ENCODE peak calls at places on chromosomes 7 and 10, in five cellular contexts. R is mucosa of descending colon, X is gastrocnemius medialis, Y is body of pancreas, E is fibroblast of lung. Z is an unnamed sample.

GRCh38 chr10:34345383-34345782 is 469.7 kb downstream of the PARD3 start:
- DNase-seq in Y (no peak), E (no peak), X (no peak), R (no peak), Z (no peak)

GRCh38 chr7:116386674-116387073 is 112.9 kb upstream of the CAV2 start:
- DNase-seq in E (no peak), Y (no peak), X (no peak), R (no peak), Z (no peak)

GRCh38 chr10:77887631-77888355 is 38.8 kb downstream of the DLG5 start:
- DNase-seq in R (no peak), X (no peak), Y (no peak), E (peak), Z (no peak)

GRCh38 chr7:143892527-143893300 is 9.3 kb downstream of the TCAF1 start:
- DNase-seq in E (peak), Y (no peak), X (no peak), R (no peak), Z (no peak)

GRCh38 chr7:52261052-52261451 is 774.4 kb upstream of the POM121L12 start:
- DNase-seq in Y (no peak), X (no peak), R (no peak), E (no peak), Z (no peak)

GRCh38 chr7:105011771-105012502 is 2.1 kb upstream of the KMT2E start:
- DNase-seq in R (peak), X (peak), Y (no peak), E (no peak), Z (no peak)

GRCh38 chr10:5561704-5562645 is 37.2 kb downstream of the CALML3 start:
- DNase-seq in R (no peak), Y (no peak), E (no peak), X (no peak), Z (no peak)

GRCh38 chr10:43201545-43202131 is 63.4 kb downstream of the CSGALNACT2 start:
- DNase-seq in E (no peak), Y (peak), X (peak), R (peak), Z (no peak)

GRCh38 chr10:119352042-119352441 is 144.7 kb downstream of the GRK5 start:
- DNase-seq in E (no peak), Y (no peak), R (no peak), X (no peak), Z (no peak)

DNA sequence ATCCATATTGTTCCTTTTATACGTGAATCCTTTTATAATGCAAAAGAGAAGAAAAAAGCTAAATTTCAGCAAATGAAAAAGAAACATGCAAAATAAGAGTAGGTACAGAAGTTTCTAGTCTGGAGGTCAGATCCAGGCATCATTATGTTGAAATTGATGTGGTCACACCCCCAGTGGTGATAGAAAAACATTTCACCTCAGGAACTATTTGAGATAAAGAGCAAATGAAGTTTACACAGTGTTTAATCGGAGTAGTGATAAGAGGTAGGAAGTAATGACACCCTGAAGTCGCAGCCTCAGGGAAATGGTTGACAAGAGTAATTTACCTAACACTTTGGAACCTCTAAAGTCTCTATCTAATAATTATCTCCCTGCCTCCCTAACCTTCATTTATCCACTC is 536.0 kb upstream of the STEAP1 start:
- DNase-seq in Y (no peak), X (no peak), E (no peak), R (no peak), Z (no peak)
- TF ChIP-seq CTCF in Y (peak), X (no peak), E (no peak), R (no peak), Z (no peak)

GRCh38 chr7:38311329-38311937 is 38.0 kb upstream of the TARP start:
- DNase-seq in R (peak), X (no peak), Y (peak), E (no peak), Z (no peak)
- H3K4me3 ChIP-seq in R (no peak), X (peak), Y (peak), E (peak), Z (peak)

GRCh38 chr10:11586170-11586569 is 25.3 kb downstream of the USP6NL start:
- DNase-seq in E (peak), R (no peak), X (no peak), Y (no peak), Z (no peak)
- TF ChIP-seq CTCF in E (no peak), R (no peak), X (no peak), Y (no peak), Z (no peak)

GRCh38 chr7:3154317-3154716 is 110.7 kb upstream of the CARD11 start:
- DNase-seq in X (no peak), E (no peak), Y (no peak), R (no peak), Z (no peak)

GRCh38 chr7:3152714-3153113 is 109.0 kb upstream of the CARD11 start:
- DNase-seq in R (no peak), Y (no peak), E (no peak), X (no peak), Z (no peak)

GRCh38 chr7:3156508-3156907 is 112.8 kb upstream of the CARD11 start:
- DNase-seq in X (no peak), R (no peak), Y (no peak), E (no peak), Z (no peak)

GRCh38 chr7:3153118-3153517 is 109.5 kb upstream of the CARD11 start:
- DNase-seq in E (no peak), Y (no peak), R (no peak), X (no peak), Z (no peak)

DNA sequence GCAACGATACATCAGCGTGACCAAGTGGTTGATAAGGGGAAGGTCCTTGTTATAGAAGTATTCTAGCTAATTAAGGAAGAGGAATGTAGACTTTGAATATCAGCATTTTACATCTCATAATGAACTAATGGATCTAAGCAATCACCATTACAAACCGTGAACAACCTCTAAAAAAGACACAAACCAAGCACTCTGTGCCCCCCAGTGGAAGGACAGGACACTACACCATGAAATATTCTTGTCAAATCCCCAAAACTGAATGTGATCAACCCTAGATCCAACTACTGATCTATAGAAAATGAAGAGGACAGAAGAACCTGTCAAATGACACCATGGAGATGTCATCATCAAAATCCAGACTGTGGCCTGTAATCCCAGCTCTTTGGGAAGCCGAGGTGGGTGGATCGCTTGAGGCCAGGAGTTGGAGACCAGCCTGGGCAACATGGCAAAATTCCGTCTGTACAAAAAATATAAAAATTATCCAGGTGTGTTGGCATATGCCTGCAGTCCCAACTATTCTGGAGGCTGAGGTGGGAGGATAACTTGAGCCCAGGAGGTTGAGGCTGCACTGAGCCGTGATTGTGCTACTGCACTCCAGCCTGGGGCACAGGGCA is 111.3 kb upstream of the CARD11 start:
- DNase-seq in X (no peak), R (no peak), Y (peak), E (peak), Z (no peak)
- H3K4me3 ChIP-seq in X (no peak), R (no peak), Y (no peak), E (no peak), Z (no peak)

GRCh38 chr10:103659674-103660363 is 166.3 kb downstream of the NEURL1 start:
- DNase-seq in E (peak), R (peak), Y (peak), X (peak), Z (peak)
- TF ChIP-seq CTCF in E (peak), R (no peak), Y (peak), X (no peak), Z (no peak)

GRCh38 chr10:21514808-21515580 is 10.5 kb downstream of the SKIDA1 start:
- DNase-seq in X (no peak), R (no peak), Y (no peak), E (peak), Z (no peak)
- H3K4me3 ChIP-seq in X (no peak), R (no peak), Y (no peak), E (peak), Z (peak)

GRCh38 chr10:83373659-83374058 is 765.6 kb upstream of the GHITM start:
- DNase-seq in X (no peak), Y (no peak), E (no peak), R (no peak), Z (no peak)
- TF ChIP-seq CTCF in X (no peak), Y (peak), E (no peak), R (no peak), Z (no peak)

GRCh38 chr10:53699231-53699630 is 926.6 kb upstream of the MBL2 start:
- DNase-seq in E (no peak), R (no peak), X (no peak), Y (no peak), Z (no peak)

GRCh38 chr10:53700227-53700626 is 927.6 kb upstream of the MBL2 start:
- DNase-seq in E (no peak), X (no peak), Y (no peak), R (no peak), Z (no peak)

GRCh38 chr10:53699684-53700083 is 927.1 kb upstream of the MBL2 start:
- DNase-seq in R (no peak), Y (no peak), X (no peak), E (no peak), Z (no peak)

GRCh38 chr10:53697038-53697437 is 924.5 kb upstream of the MBL2 start:
- DNase-seq in E (no peak), Y (no peak), R (no peak), X (no peak), Z (no peak)

GRCh38 chr10:53702489-53702888 is 929.9 kb upstream of the MBL2 start:
- DNase-seq in E (no peak), R (no peak), X (no peak), Y (no peak), Z (no peak)
- H3K4me3 ChIP-seq in E (no peak), R (no peak), X (no peak), Y (no peak), Z (no peak)

DNA sequence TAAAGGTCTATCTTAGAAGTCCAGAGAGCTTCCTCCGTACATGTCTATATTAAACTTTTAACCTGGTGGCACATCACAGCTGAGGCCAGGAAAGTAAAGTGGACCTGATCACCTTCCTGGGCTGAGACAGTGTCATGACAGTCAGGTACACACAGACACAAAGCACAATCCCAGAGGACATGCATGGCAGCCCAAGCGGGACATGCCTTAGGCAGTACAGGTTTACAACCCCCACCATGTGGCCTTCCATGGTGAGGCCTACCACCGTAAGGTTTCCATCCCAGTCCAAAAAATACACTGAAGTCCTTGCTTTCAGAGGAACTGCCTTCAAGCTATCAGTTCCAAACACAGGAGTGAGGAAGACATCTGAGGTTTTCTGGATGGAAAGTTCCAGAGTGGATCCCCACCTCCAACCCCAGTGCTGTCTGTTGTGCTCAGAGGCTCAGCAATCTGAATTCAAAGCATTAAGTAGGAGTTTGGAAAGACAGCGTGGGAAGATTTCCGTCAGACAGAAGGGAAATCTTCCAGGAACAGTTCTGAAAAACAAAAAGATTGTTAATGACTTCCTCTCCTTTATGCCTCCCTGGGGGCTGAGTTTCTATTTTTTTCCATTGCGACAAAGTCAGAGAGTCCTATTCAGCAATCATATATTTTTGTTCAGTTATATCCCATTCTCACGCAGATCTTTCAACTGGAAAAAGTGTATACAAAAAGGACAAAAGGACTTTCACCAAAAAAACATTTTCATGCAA is 20.1 kb downstream of the IFIT3 start:
- DNase-seq in X (no peak), R (no peak), E (no peak), Y (no peak), Z (no peak)
- TF ChIP-seq CTCF in X (no peak), R (no peak), E (no peak), Y (no peak), Z (no peak)

Z was measured in ascending aorta.